ENCODE peak calls at places on chromosomes 4 and X, in seven cellular contexts. F, R, C, N, H, W and B are unnamed samples.

GRCh38 chr4:176044589-176044951 is 21.1 kb upstream of the WDR17 start:
- DNase-seq in R (peak; percentile 87), C (peak; percentile 7), H (no peak), W (peak; percentile 63), N (no peak), F (no peak), B (peak; percentile 49)

GRCh38 chr4:24980064-24980690 is 50.6 kb downstream of the LGI2 start:
- DNase-seq in F (peak; percentile 54), W (peak; percentile 38), H (no peak), N (peak; percentile 75), R (peak; percentile 51), C (peak; percentile 89), B (no peak)

GRCh38 chr4:33060873-33061542 is 2340.8 kb downstream of the PCDH7 start:
- DNase-seq in F (peak; percentile 53), R (peak; percentile 55), W (peak; percentile 32), N (peak; percentile 9), C (peak; percentile 66), H (peak; percentile 2), B (peak; percentile 6)

GRCh38 chr4:127145001-127145400 is 487.8 kb upstream of the INTU start:
- DNase-seq in H (peak; percentile 69), W (no peak), C (no peak), N (no peak), R (no peak), F (no peak), B (no peak)

GRCh38 chr4:1863297-1864033 is 7.5 kb upstream of the LETM1 start:
- DNase-seq in F (no peak), N (no peak), C (no peak), H (no peak), W (no peak), R (no peak), B (no peak)

GRCh38 chr4:76148142-76148849 is at the start of gene NUP54:
- DNase-seq in F (peak; percentile 90), W (peak; percentile 94), N (peak; percentile 90), C (peak; percentile 95), R (peak; percentile 95), H (peak; percentile 80), B (peak; percentile 97)

GRCh38 chr4:166421556-166422156 is 548.6 kb downstream of the TLL1 start:
- DNase-seq in C (peak; percentile 76), R (no peak), N (peak; percentile 86), F (peak; percentile 57), W (no peak), H (no peak), B (no peak)

GRCh38 chr4:8542776-8543525 is 37.2 kb upstream of the GPR78 start:
- DNase-seq in C (no peak), F (no peak), H (no peak), R (no peak), W (no peak), N (no peak), B (no peak)

GRCh38 chr4:134027931-134028330 is 173.7 kb downstream of the PABPC4L start:
- DNase-seq in F (peak; percentile 98), C (peak; percentile 77), N (peak; percentile 25), H (no peak), W (no peak), R (no peak), B (no peak)

GRCh38 chr4:98996056-98996941 is 778 bp downstream of the METAP1 start:
- DNase-seq in F (peak; percentile 25), W (no peak), H (no peak), N (no peak), C (peak; percentile 28), R (no peak), B (peak; percentile 19)

GRCh38 chr4:159010563-159011260 is 92.2 kb upstream of the RAPGEF2 start:
- DNase-seq in N (peak; percentile 65), C (peak; percentile 91), F (peak; percentile 94), H (no peak), R (peak; percentile 58), W (peak; percentile 26), B (no peak)

GRCh38 chrX:77937291-77937690 is 26.8 kb downstream of the ATP7A start:
- DNase-seq in R (no peak), W (no peak), N (no peak), F (peak; percentile 49), C (peak; percentile 51), H (no peak), B (no peak)

GRCh38 chrX:44874481-44875184 is 1.6 kb downstream of the KDM6A start:
- DNase-seq in N (no peak), F (no peak), W (peak; percentile 33), C (peak; percentile 63), H (no peak), R (no peak), B (no peak)

GRCh38 chr4:16439003-16439402 is 212.7 kb upstream of the TAPT1 start:
- DNase-seq in F (no peak), W (no peak), N (peak; percentile 25), H (no peak), R (no peak), C (peak; percentile 49), B (no peak)